ENCODE peak calls at places on chromosomes 1 and 21, in five cellular contexts. Z, X, L, Y and R are unnamed samples.
A peak's percentile ranks its signal among the peaks of the same experiment; 100 is the strongest.

GRCh38 chr1:88890790-88891317 is 513 bp downstream of the GTF2B start:
- DNase-seq in Z (peak; percentile 31), X (peak; percentile 53), L (no peak), Y (no peak), R (no peak)

GRCh38 chr1:245592083-245592460 is 437.3 kb downstream of the KIF26B start:
- DNase-seq in Z (no peak), X (no peak), L (no peak), Y (no peak), R (no peak)

GRCh38 chr1:219398815-219399396 is 214.0 kb downstream of the ZC3H11B start:
- DNase-seq in Z (no peak), X (no peak), L (no peak), Y (no peak), R (no peak)

GRCh38 chr1:33130297-33130696 is 49.3 kb downstream of the AZIN2 start:
- DNase-seq in Z (no peak), X (no peak), L (peak; percentile 43), Y (peak; percentile 27), R (peak; percentile 79)

GRCh38 chr1:156148236-156148635 is 5.1 kb upstream of the SEMA4A start:
- DNase-seq in Z (peak; percentile 63), X (no peak), L (no peak), Y (no peak), R (no peak)

GRCh38 chr1:3687509-3687908 is 35.2 kb downstream of the TP73 start:
- DNase-seq in Z (no peak), X (no peak), L (no peak), Y (no peak), R (no peak)

GRCh38 chr21:28252923-28253322 is 739.8 kb downstream of the LTN1 start:
- DNase-seq in Z (no peak), X (no peak), L (no peak), Y (no peak), R (no peak)

GRCh38 chr21:41726058-41726558 is 40.7 kb downstream of the RIPK4 start:
- DNase-seq in Z (no peak), X (no peak), L (no peak), Y (no peak), R (no peak)

GRCh38 chr1:178727014-178727895 is 2.2 kb downstream of the RALGPS2 start:
- DNase-seq in Z (peak; percentile 38), X (peak; percentile 33), L (peak; percentile 24), Y (no peak), R (no peak)

GRCh38 chr21:46374761-46375389 is 50.9 kb downstream of the PCNT start:
- DNase-seq in Z (no peak), X (no peak), L (no peak), Y (no peak), R (no peak)

GRCh38 chr1:41493117-41493536 is 8.6 kb upstream of the EDN2 start:
- DNase-seq in Z (no peak), X (peak; percentile 21), L (peak; percentile 89), Y (peak; percentile 91), R (peak; percentile 83)

GRCh38 chr21:43739648-43740435 is 20.9 kb downstream of the PDXK start:
- DNase-seq in Z (no peak), X (peak; percentile 36), L (peak; percentile 61), Y (no peak), R (no peak)

GRCh38 chr21:38712076-38712475 is 93.7 kb upstream of the ETS2 start:
- DNase-seq in Z (peak; percentile 22), X (no peak), L (peak; percentile 47), Y (peak; percentile 23), R (no peak)

GRCh38 chr1:161092621-161093028 is 3.3 kb upstream of the NECTIN4 start:
- DNase-seq in Z (no peak), X (no peak), L (peak; percentile 73), Y (peak; percentile 35), R (no peak)

GRCh38 chr21:43211085-43212071 is 42.6 kb downstream of the CRYAA start:
- DNase-seq in Z (peak; percentile 20), X (peak; percentile 80), L (no peak), Y (no peak), R (no peak)

GRCh38 chr1:44029260-44029910 is 1.9 kb downstream of the SLC6A9 start:
- DNase-seq in Z (no peak), X (no peak), L (no peak), Y (no peak), R (no peak)

DNA sequence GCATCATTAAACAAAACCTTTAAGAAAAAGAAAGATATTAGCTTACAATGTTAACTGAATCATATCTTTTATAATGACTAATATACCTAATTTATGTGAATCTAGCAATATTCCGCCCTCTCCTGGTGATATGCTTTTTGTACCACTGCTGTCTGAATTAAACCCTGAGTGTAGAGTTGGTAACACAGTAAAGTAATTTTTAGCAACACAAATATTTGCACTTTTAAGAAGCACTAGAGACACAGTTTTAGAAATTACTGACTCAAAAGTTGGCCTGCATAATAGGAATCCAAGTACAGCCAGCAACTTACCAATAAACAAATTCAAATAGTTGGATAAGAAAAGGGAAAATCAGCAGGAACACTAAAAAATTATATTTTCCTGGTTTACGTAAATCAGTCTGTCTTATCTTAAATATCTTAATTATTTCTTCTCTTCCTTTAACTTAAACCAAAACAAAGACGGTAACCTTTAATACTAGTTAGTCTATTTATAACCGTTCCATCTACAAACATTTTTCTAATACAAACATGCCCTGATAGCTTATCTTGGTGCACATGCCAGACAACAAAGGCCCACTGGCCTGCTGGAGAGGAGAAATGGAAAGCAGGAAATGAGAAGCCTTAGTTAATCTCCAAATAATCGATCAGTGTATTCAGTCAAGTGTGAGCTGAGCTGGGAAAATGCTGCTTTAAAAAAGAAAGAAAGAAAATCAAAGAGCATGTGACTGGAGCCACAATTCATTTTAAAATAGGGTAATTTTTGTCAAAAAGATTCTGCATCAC is 246.0 kb downstream of the RERE start:
- DNase-seq in Z (peak; percentile 64), X (peak; percentile 51), L (peak; percentile 18), Y (peak; percentile 66), R (no peak)
- H3K27ac ChIP-seq in Z (peak overlapping the region; percentile 14), X (peak overlapping the region; percentile 62), L (no peak overlapping the region), Y (peak overlapping the region; percentile 53), R (no peak overlapping the region)

GRCh38 chr1:27891196-27891889 is 19.0 kb downstream of the THEMIS2 start:
- DNase-seq in Z (peak; percentile 64), X (peak; percentile 12), L (no peak), Y (no peak), R (no peak)
- H3K27ac ChIP-seq in Z (peak overlapping the region; percentile 83), X (no peak overlapping the region), L (no peak overlapping the region), Y (no peak overlapping the region), R (no peak overlapping the region)

DNA sequence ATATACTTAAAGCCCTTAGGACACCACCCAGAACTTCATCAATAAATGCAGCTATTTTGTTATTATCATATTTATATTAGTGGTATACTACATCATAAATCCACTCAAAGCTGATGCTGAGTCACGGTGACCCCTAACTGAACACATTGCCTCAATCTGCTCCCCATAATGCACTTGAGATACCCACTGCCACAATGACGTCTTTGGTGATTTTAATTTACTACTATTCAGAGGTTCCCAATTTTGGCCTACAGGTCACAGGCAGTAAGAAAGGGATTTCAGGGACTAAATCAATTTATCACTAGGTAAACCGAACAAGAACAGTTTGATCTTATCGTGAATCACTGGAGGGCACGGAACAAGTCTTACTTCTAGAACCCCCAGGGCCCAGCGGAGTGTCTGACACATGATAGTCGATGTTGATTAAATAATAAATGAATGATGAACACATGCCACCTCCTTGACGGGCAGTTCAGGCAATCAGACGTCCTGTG is 482 bp upstream of the CHD1L start:
- DNase-seq in Z (no peak), X (no peak), L (no peak), Y (no peak), R (no peak)
- H3K27ac ChIP-seq in Z (no peak overlapping the region), X (peak overlapping the region; percentile 73), L (peak overlapping the region; percentile 90), Y (no peak overlapping the region), R (peak overlapping the region; percentile 71)

DNA sequence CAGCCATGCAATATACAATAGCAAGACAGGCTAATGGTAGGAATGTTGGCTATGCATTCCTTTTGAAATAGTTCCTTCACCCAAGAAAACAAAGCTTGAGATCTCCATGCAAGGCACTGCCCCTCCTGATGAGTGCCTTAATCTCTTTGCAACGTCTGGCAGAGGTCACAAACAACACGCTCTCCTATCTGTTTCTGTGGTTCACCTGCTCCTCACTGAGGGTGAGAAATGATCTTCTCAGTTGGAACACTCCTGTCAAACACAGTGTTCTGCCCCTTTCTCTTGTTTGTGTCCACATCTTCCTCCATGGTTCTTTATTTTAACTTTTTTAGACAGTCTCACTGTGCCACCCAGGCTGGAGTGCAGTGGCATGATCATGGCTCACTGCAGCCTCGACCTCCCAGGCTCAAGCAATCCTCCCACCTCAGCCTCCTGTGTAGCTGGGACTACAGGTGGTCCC is 21.2 kb upstream of the XPR1 start:
- DNase-seq in Z (no peak), X (no peak), L (no peak), Y (no peak), R (no peak)
- H3K27ac ChIP-seq in Z (no peak overlapping the region), X (peak overlapping the region; percentile 60), L (no peak overlapping the region), Y (no peak overlapping the region), R (peak overlapping the region; percentile 60)